ENCODE peak calls at places on chromosomes 7 and 10, in seven cellular contexts. S, D, V, Z, N, R and M are unnamed samples. For H3K4me1, the result is how much of the 10 kb centered on the place peaks cover.

GRCh38 chr7:30468041-30468440 is 10.5 kb downstream of the NOD1 start:
- DNase-seq in S (no peak), D (no peak), V (no peak), Z (no peak), N (no peak), R (no peak), M (no peak)

GRCh38 chr7:99006739-99007424 is 128.6 kb downstream of the TRRAP start:
- DNase-seq in S (no peak), D (peak), V (no peak), Z (no peak), N (no peak), R (no peak), M (peak)

GRCh38 chr7:99752354-99752753 is 17.4 kb upstream of the CYP3A7 start:
- DNase-seq in S (no peak), D (no peak), V (no peak), Z (no peak), N (no peak), R (no peak), M (no peak)

GRCh38 chr10:3995302-3996210 is 210.5 kb upstream of the KLF6 start:
- DNase-seq in S (no peak), D (no peak), V (no peak), Z (no peak), N (no peak), R (no peak), M (no peak)

GRCh38 chr7:46871516-46871915 is 710.4 kb downstream of the TNS3 start:
- DNase-seq in S (no peak), D (no peak), V (no peak), Z (no peak), N (no peak), R (no peak), M (no peak)

GRCh38 chr7:117375380-117375779 is 51.9 kb downstream of the ASZ1 start:
- DNase-seq in S (no peak), D (no peak), V (no peak), Z (no peak), N (no peak), R (no peak), M (no peak)

GRCh38 chr10:97131702-97132101 is 54.1 kb downstream of the SLIT1 start:
- DNase-seq in S (no peak), D (no peak), V (no peak), Z (no peak), N (no peak), R (no peak), M (no peak)

GRCh38 chr7:40219917-40220316 is 85.1 kb downstream of the SUGCT start:
- DNase-seq in S (no peak), D (no peak), V (no peak), Z (no peak), N (no peak), R (no peak), M (no peak)

GRCh38 chr7:1710936-1711335 is 40.9 kb downstream of the ELFN1 start:
- DNase-seq in S (no peak), D (no peak), V (no peak), Z (no peak), N (no peak), R (no peak), M (no peak)

GRCh38 chr10:12177642-12178041 is 18.0 kb downstream of the NUDT5 start:
- DNase-seq in S (no peak), D (no peak), V (no peak), Z (no peak), N (no peak), R (no peak), M (no peak)

GRCh38 chr7:112572669-112573301 is 92.0 kb downstream of the LSMEM1 start:
- DNase-seq in S (no peak), D (no peak), V (no peak), Z (no peak), N (no peak), R (no peak), M (no peak)

GRCh38 chr7:154592392-154592791 is 410.5 kb downstream of the PAXIP1 start:
- DNase-seq in S (no peak), D (peak), V (no peak), Z (peak), N (no peak), R (no peak), M (no peak)

GRCh38 chr10:30189254-30189583 is 129.8 kb upstream of the JCAD start:
- DNase-seq in S (no peak), D (no peak), V (no peak), Z (no peak), N (no peak), R (no peak), M (no peak)

GRCh38 chr10:71765907-71766716 is 7.2 kb downstream of the VSIR start:
- DNase-seq in S (no peak), D (no peak), V (no peak), Z (no peak), N (no peak), R (no peak), M (no peak)
- H3K4me1 ChIP-seq in S (half or more), D (under half), V (half or more), Z (half or more), N (under half), R (under half), M (under half)

GRCh38 chr7:44220732-44221131 is 20.0 kb downstream of the YKT6 start:
- DNase-seq in S (no peak), D (no peak), V (no peak), Z (no peak), N (no peak), R (no peak), M (no peak)

GRCh38 chr7:44218418-44219201 is 17.8 kb downstream of the YKT6 start:
- DNase-seq in S (no peak), D (no peak), V (no peak), Z (no peak), N (no peak), R (peak), M (peak)

GRCh38 chr7:44220046-44220720 is 19.4 kb downstream of the YKT6 start:
- DNase-seq in S (no peak), D (no peak), V (no peak), Z (no peak), N (no peak), R (no peak), M (no peak)

GRCh38 chr7:44217852-44218402 is 17.1 kb downstream of the YKT6 start:
- DNase-seq in S (no peak), D (no peak), V (no peak), Z (no peak), N (no peak), R (no peak), M (no peak)

GRCh38 chr7:44219371-44220045 is 18.7 kb downstream of the YKT6 start:
- DNase-seq in S (no peak), D (no peak), V (no peak), Z (no peak), N (no peak), R (no peak), M (no peak)
- H3K4me1 ChIP-seq in S (under half), D (under half), V (under half), Z (under half), N (under half), R (under half), M (under half)

GRCh38 chr7:91082854-91083495 is 181.3 kb upstream of the FZD1 start:
- DNase-seq in S (no peak), D (no peak), V (no peak), Z (no peak), N (no peak), R (peak), M (no peak)

GRCh38 chr7:91082038-91082437 is 182.2 kb upstream of the FZD1 start:
- DNase-seq in S (no peak), D (no peak), V (no peak), Z (no peak), N (no peak), R (no peak), M (no peak)

GRCh38 chr7:91083855-91084644 is 180.2 kb upstream of the FZD1 start:
- DNase-seq in S (no peak), D (peak), V (no peak), Z (no peak), N (peak), R (no peak), M (no peak)

GRCh38 chr7:91088156-91088555 is 176.1 kb upstream of the FZD1 start:
- DNase-seq in S (no peak), D (no peak), V (no peak), Z (no peak), N (no peak), R (no peak), M (no peak)

GRCh38 chr7:91085175-91085574 is 179.1 kb upstream of the FZD1 start:
- DNase-seq in S (peak), D (no peak), V (peak), Z (no peak), N (no peak), R (no peak), M (no peak)
- H3K4me1 ChIP-seq in S (under half), D (under half), V (under half), Z (under half), N (under half), R (under half), M (under half)

GRCh38 chr10:78207216-78207615 is 173.6 kb downstream of the RPS24 start:
- DNase-seq in S (no peak), D (no peak), V (no peak), Z (no peak), N (no peak), R (no peak), M (no peak)
- H3K4me1 ChIP-seq in S (under half), D (under half), V (under half), Z (under half), N (under half), R (under half), M (under half)

GRCh38 chr7:55536619-55537457 is 35.5 kb downstream of the VOPP1 start:
- DNase-seq in S (peak), D (no peak), V (no peak), Z (no peak), N (no peak), R (no peak), M (no peak)
- H3K4me1 ChIP-seq in S (half or more), D (under half), V (half or more), Z (under half), N (under half), R (under half), M (under half)